ENCODE peak calls at places on chromosomes 11 and 22, in five cellular contexts. D is activated gamma-delta T cell treated with Interleukin-2 at 50 U/mL for 16 hours, G is myocyte, Y is AG10803, P is skeletal muscle cell. I is an unnamed sample.

GRCh38 chr11:18277560-18278271 is 11.7 kb downstream of the SAA1 start:
- DNase-seq in Y (no peak), P (no peak), D (no peak), G (no peak), I (no peak)

GRCh38 chr11:47393163-47394049 is 15.0 kb upstream of the SLC39A13 start:
- DNase-seq in G (peak), D (no peak), Y (peak), P (peak), I (no peak)

GRCh38 chr11:20050048-20050447 is 110.2 kb downstream of the DBX1 start:
- DNase-seq in P (no peak), Y (no peak), G (no peak), D (no peak), I (peak)

GRCh38 chr11:115737875-115738274 is 233.7 kb upstream of the CADM1 start:
- DNase-seq in D (no peak), P (no peak), G (no peak), Y (no peak), I (no peak)

GRCh38 chr11:109426442-109426841 is 4.5 kb downstream of the C11orf87 start:
- DNase-seq in Y (no peak), D (no peak), P (no peak), G (peak), I (peak)

GRCh38 chr11:119795231-119795630 is 66.2 kb upstream of the NECTIN1 start:
- DNase-seq in D (no peak), G (no peak), Y (peak), P (peak), I (no peak)

GRCh38 chr11:113926273-113927183 is 21.9 kb downstream of the HTR3B start:
- DNase-seq in Y (no peak), D (no peak), P (no peak), G (no peak), I (no peak)

GRCh38 chr11:104736503-104736902 is 161.8 kb downstream of the CASP12 start:
- DNase-seq in G (no peak), Y (no peak), P (no peak), D (no peak), I (no peak)

GRCh38 chr11:112728716-112729115 is 232.5 kb upstream of the NCAM1 start:
- DNase-seq in P (no peak), Y (no peak), D (no peak), G (no peak), I (no peak)

GRCh38 chr11:95764267-95764898 is 25.2 kb downstream of the FAM76B start:
- DNase-seq in P (peak), Y (peak), G (peak), D (no peak), I (peak)

GRCh38 chr11:111299111-111300026 is 1.0 kb downstream of the POU2AF3 start:
- DNase-seq in D (no peak), Y (peak), P (no peak), G (peak), I (peak)

GRCh38 chr11:279966-280761 is 2.0 kb downstream of the NLRP6 start:
- DNase-seq in P (no peak), D (peak), G (no peak), Y (peak), I (peak)

GRCh38 chr11:19952101-19952605 is 208.1 kb downstream of the DBX1 start:
- DNase-seq in Y (no peak), D (no peak), G (no peak), P (no peak), I (no peak)

GRCh38 chr11:66693356-66694055 is 15.8 kb upstream of the RBM4B start:
- DNase-seq in P (no peak), Y (no peak), G (no peak), D (no peak), I (no peak)

GRCh38 chr11:45180888-45181594 is 34.6 kb downstream of the PRDM11 start:
- DNase-seq in Y (peak), D (peak), G (peak), P (no peak), I (peak)

GRCh38 chr11:95067828-95068244 is 1.1 kb downstream of the SRSF8 start:
- DNase-seq in G (peak), Y (peak), D (peak), P (no peak), I (no peak)

GRCh38 chr11:54603898-54604297 is at the start of gene OR4C46:
- DNase-seq in P (no peak), Y (no peak), D (no peak), G (no peak), I (no peak)

GRCh38 chr22:49690454-49690853 is 137.2 kb downstream of the BRD1 start:
- DNase-seq in Y (no peak), D (no peak), G (no peak), P (no peak), I (no peak)

GRCh38 chr11:1693327-1694063 is 3.5 kb upstream of the KRTAP5-6 start:
- DNase-seq in D (peak), Y (peak), G (peak), P (peak), I (peak)

GRCh38 chr22:37566329-37566837 is 6.1 kb downstream of the CDC42EP1 start:
- DNase-seq in Y (no peak), D (peak), G (peak), P (no peak), I (no peak)

GRCh38 chr11:105033344-105033743 is 1.6 kb downstream of the CASP1 start:
- DNase-seq in G (no peak), D (no peak), Y (no peak), P (no peak), I (no peak)

GRCh38 chr11:95301497-95301896 is 70.5 kb upstream of the SESN3 start:
- DNase-seq in D (no peak), G (no peak), P (no peak), Y (peak), I (no peak)

GRCh38 chr11:119909495-119909894 is 180.5 kb upstream of the NECTIN1 start:
- DNase-seq in G (no peak), Y (no peak), D (no peak), P (no peak), I (no peak)

GRCh38 chr11:68315581-68315920 is 3.2 kb downstream of the LRP5 start:
- DNase-seq in G (no peak), P (no peak), Y (no peak), D (no peak), I (no peak)

GRCh38 chr11:100625041-100625440 is 62.0 kb upstream of the ARHGAP42 start:
- DNase-seq in P (no peak), G (peak), Y (no peak), D (no peak), I (no peak)

GRCh38 chr11:68142028-68142412 is 20.8 kb upstream of the CHKA start:
- DNase-seq in P (no peak), G (no peak), D (no peak), Y (no peak), I (no peak)

GRCh38 chr11:12683857-12684256 is 9.6 kb downstream of the TEAD1 start:
- DNase-seq in D (no peak), G (no peak), Y (peak), P (no peak), I (no peak)